ENCODE peak calls at places on chromosome 20, in seven cellular contexts. I is heart left ventricle; F is psoas muscle; O is GM23248; A is right lobe of liver; J is CD4-positive, alpha-beta memory T cell; P is astrocyte. U is an unnamed sample. For H3K4me1 and H3K9me3, the result is how much of the 10 kb centered on the place peaks cover.

GRCh38 chr20:5056801-5057599 is 55.7 kb upstream of the SLC23A2 start:
- DNase-seq in F (no peak), O (peak), I (peak), P (no peak), A (peak), J (peak), U (peak)

GRCh38 chr20:62793757-62794006 is 2.6 kb upstream of the MRGBP start:
- DNase-seq in A (no peak), O (no peak), P (no peak), I (no peak), J (no peak), F (no peak), U (no peak)

GRCh38 chr20:63940472-63941266 is 15.5 kb downstream of the UCKL1 start:
- DNase-seq in J (no peak), I (peak), A (peak), F (peak), O (no peak), P (no peak), U (peak)

GRCh38 chr20:23609486-23610109 is 3.9 kb upstream of the CST9 start:
- DNase-seq in A (no peak), F (no peak), J (no peak), I (no peak), O (no peak), P (no peak), U (no peak)

GRCh38 chr20:15596220-15596875 is 976.9 kb downstream of the KIF16B start:
- DNase-seq in O (no peak), A (no peak), J (no peak), F (no peak), I (no peak), P (no peak), U (no peak)

GRCh38 chr20:62065669-62066338 is at the start of gene TAF4:
- DNase-seq in F (peak), P (peak), O (peak), J (peak), I (peak), A (peak), U (peak)

GRCh38 chr20:5806457-5807263 is 56.5 kb downstream of the SHLD1 start:
- DNase-seq in O (no peak), I (no peak), P (no peak), F (no peak), J (no peak), A (no peak), U (no peak)

GRCh38 chr20:6768228-6769185 is 1.0 kb downstream of the BMP2 start:
- DNase-seq in P (peak), O (peak), F (peak), I (peak), A (peak), J (no peak), U (no peak)

GRCh38 chr20:57905448-57905847 is 195.6 kb upstream of the PMEPA1 start:
- DNase-seq in I (no peak), J (no peak), F (no peak), O (no peak), A (no peak), P (no peak), U (no peak)

GRCh38 chr20:57773059-57773815 is 63.4 kb upstream of the PMEPA1 start:
- DNase-seq in P (no peak), A (no peak), J (no peak), O (no peak), F (no peak), I (no peak), U (no peak)

GRCh38 chr20:24420567-24420966 is 48.9 kb upstream of the SYNDIG1 start:
- DNase-seq in J (no peak), A (no peak), F (no peak), O (no peak), I (no peak), P (no peak), U (no peak)

GRCh38 chr20:39524371-39524911 is 562.3 kb downstream of the DHX35 start:
- DNase-seq in P (peak), O (peak), F (no peak), A (no peak), I (no peak), J (no peak), U (no peak)

GRCh38 chr20:43590036-43590391 is 723 bp upstream of the IFT52 start:
- DNase-seq in J (no peak), F (no peak), A (no peak), I (no peak), P (no peak), O (no peak), U (no peak)

GRCh38 chr20:36097331-36097730 is 57.2 kb upstream of the EPB41L1 start:
- DNase-seq in F (no peak), J (no peak), I (no peak), P (peak), O (peak), A (no peak), U (no peak)

GRCh38 chr20:50191065-50191565 is 485 bp downstream of the CEBPB start:
- DNase-seq in J (peak), O (peak), I (peak), F (peak), P (no peak), A (peak), U (peak)

GRCh38 chr20:44501448-44501847 is 20.4 kb downstream of the SERINC3 start:
- DNase-seq in O (peak), P (peak), A (no peak), I (peak), F (no peak), J (no peak), U (no peak)

GRCh38 chr20:24337074-24337473 is 132.4 kb upstream of the SYNDIG1 start:
- DNase-seq in O (peak), J (no peak), A (no peak), P (peak), I (no peak), F (no peak), U (no peak)

GRCh38 chr20:4532772-4533171 is 188.9 kb upstream of the PRND start:
- DNase-seq in A (no peak), O (no peak), J (no peak), I (no peak), P (no peak), F (no peak), U (no peak)

GRCh38 chr20:9214676-9215075 is 145.8 kb downstream of the PLCB4 start:
- DNase-seq in I (no peak), F (no peak), J (no peak), P (peak), O (peak), A (no peak), U (no peak)

GRCh38 chr20:59385461-59385860 is 85.0 kb downstream of the EDN3 start:
- DNase-seq in O (no peak), F (no peak), A (no peak), I (no peak), P (no peak), J (peak), U (peak)

GRCh38 chr20:62142252-62143117 is 709 bp downstream of the PSMA7 start:
- DNase-seq in A (no peak), O (peak), J (no peak), P (no peak), I (no peak), F (no peak), U (no peak)

GRCh38 chr20:51579137-51579536 is 36.6 kb upstream of the NFATC2 start:
- DNase-seq in I (no peak), A (no peak), J (no peak), P (peak), O (peak), F (no peak), U (no peak)

GRCh38 chr20:63151554-63152321 is 64.2 kb downstream of the YTHDF1 start:
- DNase-seq in O (peak), P (no peak), F (peak), I (peak), J (no peak), A (peak), U (no peak)

GRCh38 chr20:11711214-11711613 is 206.5 kb upstream of the BTBD3 start:
- DNase-seq in F (no peak), A (no peak), P (no peak), I (no peak), O (no peak), J (no peak), U (no peak)

GRCh38 chr20:58650776-58651547 is at the start of gene STX16:
- DNase-seq in O (peak), F (peak), I (peak), A (peak), J (peak), P (peak), U (peak)

GRCh38 chr20:63942250-63943006 is 13.8 kb downstream of the UCKL1 start:
- DNase-seq in F (peak), J (peak), A (peak), P (no peak), O (peak), I (peak), U (peak)

GRCh38 chr20:58228484-58229197 is at the start of gene ANKRD60:
- DNase-seq in A (no peak), J (peak), P (peak), F (no peak), I (no peak), O (peak), U (peak)

GRCh38 chr20:35871311-35871771 is 83.0 kb downstream of the SCAND1 start:
- DNase-seq in F (no peak), O (peak), P (peak), I (peak), A (no peak), J (no peak), U (no peak)

GRCh38 chr20:50108571-50109235 is 4.2 kb downstream of the UBE2V1 start:
- DNase-seq in P (no peak), J (no peak), A (no peak), F (no peak), I (no peak), O (peak), U (no peak)

GRCh38 chr20:43543138-43543537 is 15.7 kb upstream of the SGK2 start:
- DNase-seq in J (no peak), I (no peak), F (no peak), O (no peak), A (no peak), P (no peak), U (no peak)

GRCh38 chr20:46088409-46089075 is 1.2 kb downstream of the NCOA5 start:
- DNase-seq in A (no peak), O (peak), F (no peak), P (peak), I (no peak), J (no peak), U (no peak)

GRCh38 chr20:23367770-23368169 is 5.8 kb downstream of the GZF1 start:
- DNase-seq in O (peak), P (no peak), A (no peak), F (no peak), I (no peak), J (no peak), U (no peak)

GRCh38 chr20:57208198-57208597 is 58.2 kb downstream of the BMP7 start:
- DNase-seq in A (no peak), J (no peak), F (no peak), P (peak), O (peak), I (no peak), U (no peak)

GRCh38 chr20:62856931-62857619 is 4.5 kb downstream of the TCFL5 start:
- DNase-seq in P (no peak), O (no peak), A (no peak), I (no peak), F (no peak), J (no peak), U (no peak)

GRCh38 chr20:45336530-45337366 is 11.5 kb downstream of the SDC4 start:
- DNase-seq in P (peak), J (no peak), O (peak), I (peak), A (peak), F (peak), U (no peak)

GRCh38 chr20:45407067-45407745 is 883 bp upstream of the DBNDD2 start:
- DNase-seq in F (peak), A (no peak), O (peak), I (peak), J (no peak), P (peak), U (peak)

DNA sequence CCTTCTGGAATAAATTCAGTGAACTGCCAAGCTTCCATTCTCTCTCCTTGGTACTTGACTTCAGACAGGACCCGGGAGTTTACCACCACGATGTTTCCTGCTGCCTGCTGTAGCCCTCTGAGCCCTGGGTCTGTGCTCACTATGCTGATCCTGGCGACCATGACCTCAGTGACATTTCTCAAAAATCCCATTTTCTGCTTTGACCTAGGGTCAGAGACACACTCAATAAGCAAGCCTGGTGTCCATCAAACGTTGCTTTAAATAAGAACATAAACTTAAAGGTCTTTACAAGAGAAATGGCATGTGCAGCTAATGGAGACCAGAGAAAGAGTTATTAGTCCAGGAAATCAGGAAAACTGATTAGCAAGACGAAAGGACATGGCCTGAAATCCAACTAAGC is 509.7 kb upstream of the SULF2 start:
- DNase-seq in I (no peak), P (no peak), A (no peak), J (no peak), F (no peak), O (peak), U (no peak)
- H3K27ac ChIP-seq in I (peak), P (peak), A (peak), J (no peak), F (no peak), O (peak), U (no peak)

GRCh38 chr20:8153281-8153908 is 21.3 kb downstream of the PLCB1 start:
- DNase-seq in A (no peak), P (no peak), I (no peak), F (no peak), O (no peak), J (peak), U (peak)

GRCh38 chr20:8154636-8155035 is 22.6 kb downstream of the PLCB1 start:
- DNase-seq in P (no peak), I (no peak), O (no peak), J (no peak), A (no peak), F (no peak), U (no peak)

GRCh38 chr20:8152183-8152582 is 20.1 kb downstream of the PLCB1 start:
- DNase-seq in P (peak), A (no peak), F (no peak), O (peak), J (no peak), I (no peak), U (no peak)

GRCh38 chr20:8151371-8151770 is 19.3 kb downstream of the PLCB1 start:
- DNase-seq in O (no peak), F (no peak), P (peak), A (no peak), J (no peak), I (no peak), U (no peak)

DNA sequence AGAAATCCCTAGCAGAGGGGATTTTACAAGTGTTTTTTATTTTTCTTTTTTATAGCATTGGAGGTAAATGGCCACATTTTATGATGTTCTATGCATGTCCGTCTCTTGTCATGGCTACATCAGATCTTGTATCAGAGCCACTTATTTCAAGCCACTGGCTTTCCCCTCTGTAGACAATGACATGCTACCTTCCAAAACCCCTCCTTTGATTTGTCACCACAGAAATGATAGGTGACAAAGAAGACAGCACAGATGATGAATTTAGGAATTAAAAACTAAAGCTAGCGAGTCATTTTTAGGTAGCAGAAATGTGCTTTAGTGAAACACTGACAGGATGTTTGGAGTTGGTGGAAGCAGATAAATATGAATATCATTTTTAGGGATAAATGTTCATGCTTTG is 20.8 kb downstream of the PLCB1 start:
- DNase-seq in I (no peak), P (no peak), F (no peak), O (no peak), A (no peak), J (no peak), U (no peak)
- H3K4me1 ChIP-seq in I (under half), P (under half), F (half or more), O (half or more), A (under half), J (half or more), U (half or more)

GRCh38 chr20:37458761-37459160 is 62.3 kb upstream of the NNAT start:
- DNase-seq in P (no peak), O (no peak), A (no peak), J (no peak), I (no peak), F (no peak), U (no peak)
- H3K9me3 ChIP-seq in P (under half), O (under half), A (under half), J (under half), I (under half), F (under half), U (under half)

GRCh38 chr20:38092260-38092857 is 58.8 kb downstream of the RPRD1B start:
- DNase-seq in P (no peak), O (no peak), A (no peak), J (no peak), I (no peak), F (no peak), U (no peak)
- H3K27ac ChIP-seq in P (no peak), O (no peak), A (peak), J (no peak), I (peak), F (peak), U (peak)

DNA sequence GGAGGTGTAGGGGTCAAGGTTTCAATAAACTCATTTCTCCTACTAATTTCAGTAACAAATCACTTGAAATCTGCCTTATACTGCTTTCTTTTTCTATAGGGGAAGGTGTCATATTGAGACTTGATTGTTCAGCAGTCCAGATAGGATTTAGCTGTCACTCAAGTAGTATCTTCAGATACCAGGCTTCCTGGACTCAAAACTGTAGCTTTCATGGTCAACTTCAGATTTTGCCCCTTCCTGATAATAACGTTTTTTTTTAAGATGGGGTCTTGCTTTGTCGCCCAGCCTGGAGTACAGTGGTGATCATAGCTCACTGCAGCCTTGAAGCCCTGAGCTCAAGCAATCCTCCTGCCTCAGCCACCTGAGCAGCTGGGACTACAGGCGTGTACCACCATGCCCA is 77.8 kb downstream of the JAG1 start:
- DNase-seq in A (no peak), F (no peak), O (no peak), P (no peak), I (no peak), J (no peak), U (no peak)
- H3K4me1 ChIP-seq in A (under half), F (under half), O (half or more), P (under half), I (under half), J (under half), U (under half)

GRCh38 chr20:41222703-41223102 is 85.4 kb downstream of the PLCG1 start:
- DNase-seq in A (no peak), O (peak), I (no peak), J (no peak), P (no peak), F (no peak), U (no peak)
- H3K9me3 ChIP-seq in A (under half), O (under half), I (under half), J (under half), P (under half), F (under half), U (under half)

DNA sequence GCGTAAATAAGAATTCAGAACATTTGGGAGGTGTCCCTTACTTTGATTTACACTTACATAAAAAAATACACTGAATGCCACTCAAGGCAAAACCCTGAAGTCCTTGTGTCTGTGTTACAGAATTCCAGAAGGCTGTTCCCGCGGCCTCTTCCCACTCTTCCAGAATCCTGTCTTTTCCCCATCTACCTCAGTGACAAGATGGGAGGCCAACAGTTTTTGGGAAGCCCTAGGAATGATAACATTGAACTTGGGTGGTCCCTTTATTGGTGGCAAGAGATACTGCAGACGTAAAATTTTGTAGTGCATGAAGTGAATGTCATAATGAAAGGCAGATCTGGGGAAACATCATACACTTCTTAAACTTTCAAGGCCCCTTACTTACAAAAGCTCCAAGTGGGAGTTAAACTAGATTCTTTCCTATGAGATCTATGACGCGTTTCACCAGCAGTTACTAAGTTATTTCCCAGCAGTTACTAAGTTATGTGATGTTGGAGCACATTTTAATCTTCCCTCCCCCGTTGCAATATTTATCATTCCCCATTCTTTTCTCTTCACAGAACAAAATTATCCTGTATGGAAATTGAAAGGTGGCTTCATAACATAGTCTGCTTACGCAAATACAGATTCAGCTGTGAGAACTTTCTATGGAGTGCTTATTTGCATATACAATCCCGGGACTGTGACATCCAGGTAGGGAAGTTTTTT is 79.5 kb downstream of the BCAS1 start:
- DNase-seq in J (no peak), A (no peak), P (no peak), O (no peak), F (no peak), I (no peak), U (no peak)
- H3K27ac ChIP-seq in J (no peak), A (no peak), P (no peak), O (no peak), F (no peak), I (no peak), U (no peak)

DNA sequence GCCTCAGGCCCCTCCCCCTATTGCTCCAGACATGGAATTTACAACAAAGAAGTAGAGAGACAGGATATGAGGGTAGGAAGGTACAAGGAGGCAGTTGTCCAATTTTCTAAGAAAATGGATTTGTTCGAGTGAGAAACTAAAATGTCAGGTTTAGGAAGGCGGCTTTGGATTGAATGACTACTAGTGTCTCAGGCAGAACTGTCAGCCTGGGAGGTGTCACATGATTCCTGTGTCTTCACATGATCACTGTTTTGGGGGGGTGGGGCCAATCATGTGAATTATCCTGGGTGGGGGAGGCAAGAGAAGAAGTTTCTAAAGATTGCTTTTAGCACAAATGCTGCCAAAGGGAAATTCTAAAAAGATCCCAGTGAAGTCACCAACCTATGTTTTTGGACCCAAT is 2.3 kb downstream of the SIRPA start:
- DNase-seq in O (peak), I (no peak), P (no peak), A (no peak), J (no peak), F (no peak), U (no peak)
- H3K4me1 ChIP-seq in O (under half), I (under half), P (under half), A (under half), J (under half), F (under half), U (under half)

GRCh38 chr20:48817367-48818030 is 10.3 kb downstream of the PREX1 start:
- DNase-seq in F (no peak), O (no peak), I (no peak), J (no peak), P (no peak), A (no peak), U (no peak)

GRCh38 chr20:48814633-48815032 is 13.2 kb downstream of the PREX1 start:
- DNase-seq in A (no peak), P (no peak), J (no peak), O (no peak), I (no peak), F (no peak), U (no peak)

GRCh38 chr20:48816282-48816860 is 11.4 kb downstream of the PREX1 start:
- DNase-seq in I (no peak), A (no peak), O (no peak), J (no peak), P (no peak), F (no peak), U (no peak)

GRCh38 chr20:48813930-48814546 is 13.8 kb downstream of the PREX1 start:
- DNase-seq in I (no peak), F (no peak), J (no peak), A (no peak), P (no peak), O (no peak), U (no peak)

GRCh38 chr20:48815537-48815936 is 12.3 kb downstream of the PREX1 start:
- DNase-seq in A (no peak), J (no peak), P (no peak), F (no peak), I (no peak), O (no peak), U (no peak)
- H3K9me3 ChIP-seq in A (under half), J (under half), P (under half), F (under half), I (under half), O (under half), U (under half)